ENCODE peak calls at places on chromosomes 7 and 10, in four cellular contexts. F is amniotic stem cell, E is A172, N is epithelial cell of prostate. T is an unnamed sample.

GRCh38 chr10:50508315-50509051 is 115.3 kb downstream of the SGMS1 start:
- DNase-seq in E (no peak), N (no peak), F (no peak), T (no peak)

GRCh38 chr10:69335063-69335587 is 56.8 kb downstream of the HK1 start:
- DNase-seq in N (no peak), F (no peak), E (no peak), T (no peak)

GRCh38 chr10:77304192-77304591 is 333.4 kb downstream of the KCNMA1 start:
- DNase-seq in E (no peak), N (no peak), F (no peak), T (no peak)

GRCh38 chr7:3154881-3155494 is 111.3 kb upstream of the CARD11 start:
- DNase-seq in E (peak), F (no peak), N (no peak), T (peak)

GRCh38 chr7:146116452-146117219 is at the start of gene CNTNAP2:
- DNase-seq in N (no peak), F (peak), E (no peak), T (peak)

GRCh38 chr10:7458554-7458953 is 47.7 kb upstream of the SFMBT2 start:
- DNase-seq in F (no peak), N (no peak), E (no peak), T (peak)

GRCh38 chr7:27897441-27897847 is 157.5 kb downstream of the TAX1BP1 start:
- DNase-seq in N (no peak), F (no peak), E (no peak), T (no peak)

GRCh38 chr7:42069625-42070024 is 167.4 kb downstream of the GLI3 start:
- DNase-seq in F (no peak), E (no peak), N (no peak), T (no peak)

GRCh38 chr7:98210513-98211220 is 572 bp upstream of the BHLHA15 start:
- DNase-seq in N (no peak), E (no peak), F (no peak), T (no peak)

GRCh38 chr7:120994512-120995363 is 6.2 kb downstream of the CPED1 start:
- DNase-seq in F (no peak), E (no peak), N (no peak), T (no peak)

GRCh38 chr10:11036424-11037011 is 18.8 kb downstream of the CELF2 start:
- DNase-seq in N (no peak), F (no peak), E (peak), T (peak)

GRCh38 chr10:78196964-78197363 is 163.3 kb downstream of the RPS24 start:
- DNase-seq in F (no peak), E (peak), N (peak), T (peak)

GRCh38 chr10:126407831-126408230 is 19.6 kb upstream of the ADAM12 start:
- DNase-seq in E (peak), N (no peak), F (no peak), T (peak)

GRCh38 chr7:42869131-42870020 is 42.5 kb downstream of the C7orf25 start:
- DNase-seq in E (peak), F (no peak), N (no peak), T (no peak)

GRCh38 chr7:47485640-47486435 is 96.1 kb downstream of the TNS3 start:
- DNase-seq in N (no peak), E (no peak), F (no peak), T (no peak)

GRCh38 chr10:22320591-22321155 is at the start of gene BMI1:
- DNase-seq in E (peak), F (peak), N (no peak), T (no peak)

GRCh38 chr7:78370931-78371330 is 572.4 kb downstream of the PHTF2 start:
- DNase-seq in F (no peak), E (no peak), N (no peak), T (no peak)

GRCh38 chr10:132396495-132397035 is 435 bp upstream of the PWWP2B start:
- DNase-seq in N (no peak), E (no peak), F (no peak), T (no peak)